ENCODE peak calls at places on chromosomes 1 and 21, in six cellular contexts. One of them, this sample, is unnamed.

GRCh38 chr1:61080408-61081134 is 1.8 kb upstream of the NFIA start:
- DNase-seq in naive thymus-derived CD4-positive, alpha-beta T cell: no peak
- DNase-seq in cardiac muscle cell: peak; percentile 18
- DNase-seq in HepG2: no peak
- DNase-seq in fibroblast of lung: no peak
- DNase-seq in body of pancreas: no peak
- DNase-seq in this sample: no peak

GRCh38 chr1:50423670-50424000 is 392 bp upstream of the DMRTA2 start:
- DNase-seq in naive thymus-derived CD4-positive, alpha-beta T cell: no peak
- DNase-seq in cardiac muscle cell: no peak
- DNase-seq in HepG2: no peak
- DNase-seq in fibroblast of lung: no peak
- DNase-seq in body of pancreas: no peak
- DNase-seq in this sample: no peak

GRCh38 chr1:15543589-15544568 is 17.2 kb downstream of the DNAJC16 start:
- DNase-seq in naive thymus-derived CD4-positive, alpha-beta T cell: no peak
- DNase-seq in cardiac muscle cell: no peak
- DNase-seq in HepG2: no peak
- DNase-seq in fibroblast of lung: peak; percentile 87
- DNase-seq in body of pancreas: no peak
- DNase-seq in this sample: no peak

GRCh38 chr1:231861541-231862481 is 235.2 kb downstream of the DISC1 start:
- DNase-seq in naive thymus-derived CD4-positive, alpha-beta T cell: no peak
- DNase-seq in cardiac muscle cell: peak; percentile 83
- DNase-seq in HepG2: no peak
- DNase-seq in fibroblast of lung: peak; percentile 80
- DNase-seq in body of pancreas: no peak
- DNase-seq in this sample: no peak

GRCh38 chr1:157399343-157399983 is 152.9 kb downstream of the FCRL5 start:
- DNase-seq in naive thymus-derived CD4-positive, alpha-beta T cell: no peak
- DNase-seq in cardiac muscle cell: no peak
- DNase-seq in HepG2: no peak
- DNase-seq in fibroblast of lung: no peak
- DNase-seq in body of pancreas: no peak
- DNase-seq in this sample: no peak

GRCh38 chr1:36351222-36351977 is 28.0 kb upstream of the EVA1B start:
- DNase-seq in naive thymus-derived CD4-positive, alpha-beta T cell: no peak
- DNase-seq in cardiac muscle cell: no peak
- DNase-seq in HepG2: no peak
- DNase-seq in fibroblast of lung: peak; percentile 93
- DNase-seq in body of pancreas: no peak
- DNase-seq in this sample: peak; percentile 25

GRCh38 chr1:109630081-109630880 is 10.6 kb downstream of the AMPD2 start:
- DNase-seq in naive thymus-derived CD4-positive, alpha-beta T cell: no peak
- DNase-seq in cardiac muscle cell: peak; percentile 45
- DNase-seq in HepG2: no peak
- DNase-seq in fibroblast of lung: no peak
- DNase-seq in body of pancreas: peak; percentile 57
- DNase-seq in this sample: no peak

GRCh38 chr1:57422271-57423134 is 1.4 kb downstream of the DAB1 start:
- DNase-seq in naive thymus-derived CD4-positive, alpha-beta T cell: no peak
- DNase-seq in cardiac muscle cell: peak; percentile 77
- DNase-seq in HepG2: no peak
- DNase-seq in fibroblast of lung: peak; percentile 36
- DNase-seq in body of pancreas: no peak
- DNase-seq in this sample: no peak

GRCh38 chr1:69911301-69911801 is 294.0 kb downstream of the LRRC40 start:
- DNase-seq in naive thymus-derived CD4-positive, alpha-beta T cell: no peak
- DNase-seq in cardiac muscle cell: no peak
- DNase-seq in HepG2: no peak
- DNase-seq in fibroblast of lung: peak; percentile 54
- DNase-seq in body of pancreas: no peak
- DNase-seq in this sample: no peak

GRCh38 chr1:77832889-77833288 is 53.4 kb downstream of the MIGA1 start:
- DNase-seq in naive thymus-derived CD4-positive, alpha-beta T cell: no peak
- DNase-seq in cardiac muscle cell: no peak
- DNase-seq in HepG2: no peak
- DNase-seq in fibroblast of lung: peak; percentile 98
- DNase-seq in body of pancreas: no peak
- DNase-seq in this sample: no peak

GRCh38 chr1:234730110-234730509 is 120.1 kb upstream of the IRF2BP2 start:
- DNase-seq in naive thymus-derived CD4-positive, alpha-beta T cell: no peak
- DNase-seq in cardiac muscle cell: no peak
- DNase-seq in HepG2: no peak
- DNase-seq in fibroblast of lung: no peak
- DNase-seq in body of pancreas: no peak
- DNase-seq in this sample: no peak

GRCh38 chr1:61692155-61692783 is 32.7 kb downstream of the TM2D1 start:
- DNase-seq in naive thymus-derived CD4-positive, alpha-beta T cell: no peak
- DNase-seq in cardiac muscle cell: no peak
- DNase-seq in HepG2: no peak
- DNase-seq in fibroblast of lung: peak; percentile 55
- DNase-seq in body of pancreas: no peak
- DNase-seq in this sample: no peak

GRCh38 chr1:92934395-92935378 is 26.6 kb downstream of the DIPK1A start:
- DNase-seq in naive thymus-derived CD4-positive, alpha-beta T cell: no peak
- DNase-seq in cardiac muscle cell: no peak
- DNase-seq in HepG2: no peak
- DNase-seq in fibroblast of lung: peak; percentile 98
- DNase-seq in body of pancreas: peak; percentile 30
- DNase-seq in this sample: no peak

GRCh38 chr1:92186081-92186480 is 31.6 kb upstream of the C1orf146 start:
- DNase-seq in naive thymus-derived CD4-positive, alpha-beta T cell: no peak
- DNase-seq in cardiac muscle cell: no peak
- DNase-seq in HepG2: peak; percentile 3
- DNase-seq in fibroblast of lung: peak; percentile 63
- DNase-seq in body of pancreas: no peak
- DNase-seq in this sample: no peak

GRCh38 chr1:8858888-8859706 is 19.4 kb downstream of the ENO1 start:
- DNase-seq in naive thymus-derived CD4-positive, alpha-beta T cell: no peak
- DNase-seq in cardiac muscle cell: peak; percentile 60
- DNase-seq in HepG2: peak; percentile 60
- DNase-seq in fibroblast of lung: peak; percentile 53
- DNase-seq in body of pancreas: peak; percentile 57
- DNase-seq in this sample: no peak

GRCh38 chr1:48536477-48536876 is 64.5 kb upstream of the SPATA6 start:
- DNase-seq in naive thymus-derived CD4-positive, alpha-beta T cell: no peak
- DNase-seq in cardiac muscle cell: no peak
- DNase-seq in HepG2: no peak
- DNase-seq in fibroblast of lung: no peak
- DNase-seq in body of pancreas: no peak
- DNase-seq in this sample: no peak

GRCh38 chr1:233081686-233082085 is 131.3 kb downstream of the NTPCR start:
- DNase-seq in naive thymus-derived CD4-positive, alpha-beta T cell: no peak
- DNase-seq in cardiac muscle cell: peak; percentile 51
- DNase-seq in HepG2: no peak
- DNase-seq in fibroblast of lung: peak; percentile 43
- DNase-seq in body of pancreas: peak; percentile 5
- DNase-seq in this sample: no peak

GRCh38 chr1:83999316-83999819 is 436 bp upstream of the TTLL7 start:
- DNase-seq in naive thymus-derived CD4-positive, alpha-beta T cell: no peak
- DNase-seq in cardiac muscle cell: peak; percentile 82
- DNase-seq in HepG2: peak; percentile 13
- DNase-seq in fibroblast of lung: peak; percentile 75
- DNase-seq in body of pancreas: peak; percentile 87
- DNase-seq in this sample: peak; percentile 25

GRCh38 chr1:227131193-227131592 is 187.1 kb downstream of the CDC42BPA start:
- DNase-seq in naive thymus-derived CD4-positive, alpha-beta T cell: no peak
- DNase-seq in cardiac muscle cell: peak; percentile 8
- DNase-seq in HepG2: peak; percentile 30
- DNase-seq in fibroblast of lung: peak; percentile 50
- DNase-seq in body of pancreas: no peak
- DNase-seq in this sample: no peak

GRCh38 chr1:48851638-48852037 is 74.9 kb upstream of the BEND5 start:
- DNase-seq in naive thymus-derived CD4-positive, alpha-beta T cell: no peak
- DNase-seq in cardiac muscle cell: no peak
- DNase-seq in HepG2: no peak
- DNase-seq in fibroblast of lung: peak; percentile 44
- DNase-seq in body of pancreas: no peak
- DNase-seq in this sample: no peak

DNA sequence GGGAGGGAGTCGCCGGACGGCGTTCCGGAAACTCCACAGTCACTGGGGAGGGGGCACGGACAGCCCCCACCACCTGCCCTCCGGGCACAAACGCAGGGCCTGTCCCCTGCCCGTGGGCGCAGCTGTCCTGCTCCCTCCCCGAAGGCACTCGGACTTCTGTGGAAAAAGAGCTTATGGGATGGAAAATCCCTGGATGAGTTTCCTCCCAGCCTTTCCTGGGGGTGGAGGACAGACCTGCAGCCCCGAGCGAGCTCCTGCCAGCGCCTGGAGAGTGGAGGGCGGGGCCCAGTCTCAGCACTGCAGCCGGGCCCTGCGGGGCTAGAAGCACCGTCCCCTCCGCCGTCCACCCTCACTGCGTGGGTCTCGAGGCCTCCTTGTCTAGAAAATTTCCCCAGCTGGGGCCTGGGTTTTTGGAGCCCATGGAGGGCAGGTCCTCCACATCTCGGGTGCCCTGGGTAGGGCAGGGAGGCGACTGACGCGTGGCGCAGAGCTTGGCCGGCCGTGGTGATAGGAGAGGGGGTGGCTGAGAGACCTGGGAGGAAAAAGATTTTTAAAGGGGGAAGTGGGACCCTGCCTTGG is 6.5 kb upstream of the COL6A1 start:
- DNase-seq in naive thymus-derived CD4-positive, alpha-beta T cell: no peak
- DNase-seq in cardiac muscle cell: no peak
- DNase-seq in HepG2: no peak
- DNase-seq in fibroblast of lung: peak; percentile 63
- DNase-seq in body of pancreas: no peak
- DNase-seq in this sample: no peak
- H3K4me3 ChIP-seq in naive thymus-derived CD4-positive, alpha-beta T cell: no peak overlapping the region
- H3K4me3 ChIP-seq in cardiac muscle cell: no peak overlapping the region
- H3K4me3 ChIP-seq in HepG2: no peak overlapping the region
- H3K4me3 ChIP-seq in fibroblast of lung: peak overlapping the region; percentile 0
- H3K4me3 ChIP-seq in body of pancreas: no peak overlapping the region
- H3K4me3 ChIP-seq in this sample: peak overlapping the region; percentile 75

DNA sequence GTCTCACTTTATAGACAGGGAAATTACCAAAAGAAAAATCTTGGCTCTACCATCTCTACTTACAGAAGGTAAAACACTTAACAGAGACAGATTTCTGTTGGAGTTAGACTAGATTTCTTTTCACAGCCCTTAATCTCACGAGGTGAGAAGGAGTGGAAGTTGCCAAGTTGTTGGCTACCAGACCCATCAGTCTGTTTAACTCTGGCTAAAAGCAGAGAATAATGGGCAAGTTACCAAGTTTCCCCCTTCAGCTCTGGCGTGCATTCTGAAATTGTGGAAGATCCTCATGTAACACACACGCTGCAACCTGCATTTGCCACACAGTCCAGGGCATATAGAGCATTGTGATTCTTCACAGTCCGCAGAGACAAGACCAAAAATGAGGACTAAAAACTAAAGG is 49.3 kb downstream of the STX6 start:
- DNase-seq in naive thymus-derived CD4-positive, alpha-beta T cell: no peak
- DNase-seq in cardiac muscle cell: no peak
- DNase-seq in HepG2: no peak
- DNase-seq in fibroblast of lung: no peak
- DNase-seq in body of pancreas: no peak
- DNase-seq in this sample: no peak
- H3K36me3 ChIP-seq in naive thymus-derived CD4-positive, alpha-beta T cell: peaks cover 6% of the 10 kb centered on the region
- H3K36me3 ChIP-seq in cardiac muscle cell: peaks cover 7% of the 10 kb centered on the region
- H3K36me3 ChIP-seq in HepG2: peaks cover 11% of the 10 kb centered on the region
- H3K36me3 ChIP-seq in fibroblast of lung: peaks cover 2% of the 10 kb centered on the region
- H3K36me3 ChIP-seq in body of pancreas: no peaks in the 10 kb centered on the region
- H3K36me3 ChIP-seq in this sample: peaks cover 39% of the 10 kb centered on the region

DNA sequence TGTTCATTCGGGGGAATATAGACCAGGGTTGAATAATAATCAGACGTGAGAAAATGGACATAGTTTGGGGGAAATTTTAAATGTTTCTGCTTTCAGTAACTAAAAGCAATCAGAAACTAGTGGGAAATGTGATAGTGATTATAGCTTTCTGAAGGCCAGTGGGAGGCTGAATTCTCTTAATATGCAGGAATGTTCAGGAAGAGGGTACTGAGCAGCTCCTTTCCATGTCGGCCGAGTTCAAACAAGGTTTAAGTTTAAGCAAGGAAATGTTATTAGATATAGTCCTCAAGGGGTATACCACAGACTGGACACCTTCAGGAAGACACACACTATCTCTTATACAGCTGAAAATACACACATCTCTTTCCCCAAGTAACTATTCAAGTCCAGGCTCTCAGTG is 105.5 kb downstream of the HHAT start:
- DNase-seq in naive thymus-derived CD4-positive, alpha-beta T cell: no peak
- DNase-seq in cardiac muscle cell: no peak
- DNase-seq in HepG2: no peak
- DNase-seq in fibroblast of lung: peak; percentile 45
- DNase-seq in body of pancreas: no peak
- DNase-seq in this sample: no peak
- H3K4me3 ChIP-seq in naive thymus-derived CD4-positive, alpha-beta T cell: no peak overlapping the region
- H3K4me3 ChIP-seq in cardiac muscle cell: no peak overlapping the region
- H3K4me3 ChIP-seq in HepG2: no peak overlapping the region
- H3K4me3 ChIP-seq in fibroblast of lung: no peak overlapping the region
- H3K4me3 ChIP-seq in body of pancreas: no peak overlapping the region
- H3K4me3 ChIP-seq in this sample: no peak overlapping the region

GRCh38 chr21:32331444-32332305 is 33.0 kb downstream of the MRAP start:
- DNase-seq in naive thymus-derived CD4-positive, alpha-beta T cell: no peak
- DNase-seq in cardiac muscle cell: no peak
- DNase-seq in HepG2: peak; percentile 10
- DNase-seq in fibroblast of lung: no peak
- DNase-seq in body of pancreas: no peak
- DNase-seq in this sample: no peak

GRCh38 chr21:32335601-32336575 is 37.2 kb downstream of the MRAP start:
- DNase-seq in naive thymus-derived CD4-positive, alpha-beta T cell: no peak
- DNase-seq in cardiac muscle cell: no peak
- DNase-seq in HepG2: no peak
- DNase-seq in fibroblast of lung: peak; percentile 61
- DNase-seq in body of pancreas: no peak
- DNase-seq in this sample: no peak

GRCh38 chr21:32334980-32335471 is 36.4 kb downstream of the MRAP start:
- DNase-seq in naive thymus-derived CD4-positive, alpha-beta T cell: no peak
- DNase-seq in cardiac muscle cell: no peak
- DNase-seq in HepG2: no peak
- DNase-seq in fibroblast of lung: peak; percentile 56
- DNase-seq in body of pancreas: no peak
- DNase-seq in this sample: no peak

GRCh38 chr21:32332463-32332951 is 33.9 kb downstream of the MRAP start:
- DNase-seq in naive thymus-derived CD4-positive, alpha-beta T cell: no peak
- DNase-seq in cardiac muscle cell: no peak
- DNase-seq in HepG2: no peak
- DNase-seq in fibroblast of lung: peak; percentile 10
- DNase-seq in body of pancreas: no peak
- DNase-seq in this sample: no peak

DNA sequence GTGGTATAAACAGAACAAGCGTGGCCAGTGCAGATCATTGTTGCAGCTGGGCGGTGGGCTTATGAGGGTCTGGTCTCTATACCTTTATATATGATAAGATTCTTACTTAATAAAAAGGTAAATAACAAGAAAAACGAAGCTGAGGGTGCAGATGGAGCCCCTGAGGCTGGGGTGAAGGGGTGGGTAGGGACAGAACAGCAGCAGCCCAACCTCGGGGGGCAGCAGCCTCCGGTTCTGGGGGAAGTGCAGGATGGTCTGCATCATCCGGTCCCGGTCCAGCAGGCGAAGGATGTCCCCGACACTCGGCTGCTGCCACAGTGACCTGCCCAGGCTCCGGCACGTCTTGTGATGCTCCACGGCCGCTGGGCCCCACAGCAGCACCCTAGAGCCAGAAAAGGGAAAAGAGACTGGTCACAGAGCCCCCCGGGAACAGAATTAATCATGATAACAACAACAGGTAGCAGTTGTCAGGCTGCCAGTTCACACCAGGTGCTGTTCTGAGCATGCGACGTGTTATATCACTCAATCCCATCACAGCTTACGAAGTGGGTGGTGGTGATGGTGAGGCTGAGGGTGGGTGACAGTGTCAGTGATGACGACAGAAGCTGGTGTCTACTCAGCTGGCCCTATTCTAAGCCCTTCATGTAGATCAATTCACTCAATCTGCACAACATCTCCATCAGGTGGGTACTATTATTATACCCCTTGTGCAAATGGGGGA is 35.5 kb downstream of the MRAP start:
- DNase-seq in naive thymus-derived CD4-positive, alpha-beta T cell: no peak
- DNase-seq in cardiac muscle cell: no peak
- DNase-seq in HepG2: no peak
- DNase-seq in fibroblast of lung: no peak
- DNase-seq in body of pancreas: no peak
- DNase-seq in this sample: no peak
- H3K36me3 ChIP-seq in naive thymus-derived CD4-positive, alpha-beta T cell: no peaks in the 10 kb centered on the region
- H3K36me3 ChIP-seq in cardiac muscle cell: peaks cover 16% of the 10 kb centered on the region
- H3K36me3 ChIP-seq in HepG2: peaks cover 31% of the 10 kb centered on the region
- H3K36me3 ChIP-seq in fibroblast of lung: peaks cover 25% of the 10 kb centered on the region
- H3K36me3 ChIP-seq in body of pancreas: peaks cover 3% of the 10 kb centered on the region
- H3K36me3 ChIP-seq in this sample: peaks cover 54% of the 10 kb centered on the region